ENCODE peak calls at places on chromosomes 16 and 17, in nine cellular contexts. One of them, this sample, is unnamed.

GRCh38 chr17:8122923-8123694 is 797 bp downstream of the HES7 start:
- DNase-seq in CD4-positive, alpha-beta T cell: no peak
- DNase-seq in brain microvascular endothelial cell: no peak
- DNase-seq in kidney: peak
- DNase-seq in Panc1: no peak
- DNase-seq in K562: no peak
- DNase-seq in A549: peak
- DNase-seq in mammary epithelial cell: peak
- DNase-seq in uterus: peak
- DNase-seq in this sample: no peak

GRCh38 chr16:25679468-25680010 is 12.2 kb upstream of the HS3ST4 start:
- DNase-seq in CD4-positive, alpha-beta T cell: no peak
- DNase-seq in brain microvascular endothelial cell: no peak
- DNase-seq in kidney: no peak
- DNase-seq in Panc1: no peak
- DNase-seq in K562: no peak
- DNase-seq in A549: no peak
- DNase-seq in mammary epithelial cell: no peak
- DNase-seq in uterus: no peak
- DNase-seq in this sample: no peak

GRCh38 chr17:77106874-77107358 is 33.9 kb upstream of the SEC14L1 start:
- DNase-seq in CD4-positive, alpha-beta T cell: no peak
- DNase-seq in brain microvascular endothelial cell: no peak
- DNase-seq in kidney: no peak
- DNase-seq in Panc1: no peak
- DNase-seq in K562: no peak
- DNase-seq in A549: no peak
- DNase-seq in mammary epithelial cell: no peak
- DNase-seq in uterus: no peak
- DNase-seq in this sample: no peak

GRCh38 chr17:20026960-20027359 is 17.8 kb downstream of the SPECC1 start:
- DNase-seq in CD4-positive, alpha-beta T cell: no peak
- DNase-seq in brain microvascular endothelial cell: no peak
- DNase-seq in kidney: no peak
- DNase-seq in Panc1: no peak
- DNase-seq in K562: no peak
- DNase-seq in A549: no peak
- DNase-seq in mammary epithelial cell: no peak
- DNase-seq in uterus: no peak
- DNase-seq in this sample: no peak

GRCh38 chr17:71396711-71397110 is 724.1 kb upstream of the SOX9 start:
- DNase-seq in CD4-positive, alpha-beta T cell: no peak
- DNase-seq in brain microvascular endothelial cell: no peak
- DNase-seq in kidney: no peak
- DNase-seq in Panc1: no peak
- DNase-seq in K562: no peak
- DNase-seq in A549: no peak
- DNase-seq in mammary epithelial cell: no peak
- DNase-seq in uterus: no peak
- DNase-seq in this sample: no peak

GRCh38 chr16:27639588-27640276 is 89.8 kb downstream of the KATNIP start:
- DNase-seq in CD4-positive, alpha-beta T cell: no peak
- DNase-seq in brain microvascular endothelial cell: peak
- DNase-seq in kidney: no peak
- DNase-seq in Panc1: no peak
- DNase-seq in K562: peak
- DNase-seq in A549: peak
- DNase-seq in mammary epithelial cell: peak
- DNase-seq in uterus: no peak
- DNase-seq in this sample: no peak

GRCh38 chr17:83189673-83190385 is 110.4 kb downstream of the METRNL start:
- DNase-seq in CD4-positive, alpha-beta T cell: no peak
- DNase-seq in brain microvascular endothelial cell: peak
- DNase-seq in kidney: peak
- DNase-seq in Panc1: no peak
- DNase-seq in K562: no peak
- DNase-seq in A549: no peak
- DNase-seq in mammary epithelial cell: no peak
- DNase-seq in uterus: peak
- DNase-seq in this sample: no peak

GRCh38 chr17:9971991-9972390 is 66.9 kb upstream of the RCVRN start:
- DNase-seq in CD4-positive, alpha-beta T cell: no peak
- DNase-seq in brain microvascular endothelial cell: no peak
- DNase-seq in kidney: no peak
- DNase-seq in Panc1: no peak
- DNase-seq in K562: no peak
- DNase-seq in A549: peak
- DNase-seq in mammary epithelial cell: no peak
- DNase-seq in uterus: peak
- DNase-seq in this sample: no peak

GRCh38 chr16:9297437-9298113 is 206.1 kb downstream of the HAPSTR1 start:
- DNase-seq in CD4-positive, alpha-beta T cell: no peak
- DNase-seq in brain microvascular endothelial cell: no peak
- DNase-seq in kidney: peak
- DNase-seq in Panc1: no peak
- DNase-seq in K562: peak
- DNase-seq in A549: peak
- DNase-seq in mammary epithelial cell: no peak
- DNase-seq in uterus: peak
- DNase-seq in this sample: peak

GRCh38 chr17:70525976-70526375 is 356.6 kb downstream of the KCNJ2 start:
- DNase-seq in CD4-positive, alpha-beta T cell: no peak
- DNase-seq in brain microvascular endothelial cell: no peak
- DNase-seq in kidney: no peak
- DNase-seq in Panc1: no peak
- DNase-seq in K562: no peak
- DNase-seq in A549: no peak
- DNase-seq in mammary epithelial cell: no peak
- DNase-seq in uterus: no peak
- DNase-seq in this sample: no peak

GRCh38 chr17:9386401-9386800 is 189.2 kb downstream of the STX8 start:
- DNase-seq in CD4-positive, alpha-beta T cell: no peak
- DNase-seq in brain microvascular endothelial cell: peak
- DNase-seq in kidney: no peak
- DNase-seq in Panc1: no peak
- DNase-seq in K562: no peak
- DNase-seq in A549: no peak
- DNase-seq in mammary epithelial cell: peak
- DNase-seq in uterus: no peak
- DNase-seq in this sample: no peak

GRCh38 chr17:8312251-8312650 is 2.2 kb downstream of the ARHGEF15 start:
- DNase-seq in CD4-positive, alpha-beta T cell: no peak
- DNase-seq in brain microvascular endothelial cell: no peak
- DNase-seq in kidney: peak
- DNase-seq in Panc1: no peak
- DNase-seq in K562: no peak
- DNase-seq in A549: no peak
- DNase-seq in mammary epithelial cell: no peak
- DNase-seq in uterus: no peak
- DNase-seq in this sample: no peak

GRCh38 chr17:75899767-75900468 is 3.2 kb upstream of the TRIM65 start:
- DNase-seq in CD4-positive, alpha-beta T cell: no peak
- DNase-seq in brain microvascular endothelial cell: no peak
- DNase-seq in kidney: peak
- DNase-seq in Panc1: no peak
- DNase-seq in K562: no peak
- DNase-seq in A549: no peak
- DNase-seq in mammary epithelial cell: no peak
- DNase-seq in uterus: no peak
- DNase-seq in this sample: no peak

DNA sequence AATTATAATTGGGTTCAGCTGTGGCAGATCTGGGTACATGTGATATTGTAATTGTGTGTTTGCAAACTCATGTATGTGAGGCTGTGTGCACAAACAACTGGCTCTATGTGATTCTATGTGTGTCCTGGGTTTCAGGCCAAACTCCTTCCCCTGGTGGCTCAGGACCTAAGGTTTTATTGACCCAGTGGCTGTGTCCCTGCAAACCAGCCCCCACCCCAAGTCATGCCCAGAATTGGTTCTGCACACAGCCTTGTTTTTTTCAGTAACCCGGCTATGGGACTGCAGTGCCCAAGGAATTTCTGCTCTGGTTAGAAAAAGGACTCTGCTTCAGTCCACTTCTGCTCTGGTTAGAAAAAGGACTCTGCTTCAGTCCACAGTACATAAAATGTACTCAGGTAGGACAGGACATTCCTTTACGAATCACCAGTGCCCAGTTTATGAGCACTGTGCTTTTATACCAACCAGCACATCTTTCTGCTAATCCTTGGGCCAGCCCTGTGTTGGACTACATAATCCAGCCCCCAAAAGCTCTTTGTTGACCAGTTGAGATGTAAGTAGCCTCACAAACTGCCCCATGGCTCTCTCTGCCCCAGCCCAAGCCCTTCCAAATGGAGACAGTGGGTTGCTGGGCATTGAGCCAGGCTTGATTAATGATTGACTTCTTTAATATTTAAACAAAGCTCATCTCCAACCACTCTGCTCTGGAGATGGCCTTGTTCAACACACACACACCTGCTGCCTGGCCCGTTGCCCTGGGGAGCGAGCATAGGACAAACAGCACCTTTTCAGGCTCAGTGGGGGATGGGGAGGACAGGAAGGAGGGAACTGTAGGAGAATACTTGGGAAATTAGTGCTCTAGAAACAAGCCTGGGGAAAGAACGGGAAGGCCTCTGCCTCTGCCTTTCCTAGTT is 2.9 kb upstream of the KCNH6 start:
- DNase-seq in CD4-positive, alpha-beta T cell: no peak
- DNase-seq in brain microvascular endothelial cell: no peak
- DNase-seq in kidney: no peak
- DNase-seq in Panc1: no peak
- DNase-seq in K562: no peak
- DNase-seq in A549: peak
- DNase-seq in mammary epithelial cell: no peak
- DNase-seq in uterus: no peak
- DNase-seq in this sample: no peak
- TF ChIP-seq CTCF in CD4-positive, alpha-beta T cell: no peak
- TF ChIP-seq CTCF in brain microvascular endothelial cell: no peak
- TF ChIP-seq CTCF in kidney: no peak
- TF ChIP-seq CTCF in Panc1: no peak
- TF ChIP-seq CTCF in K562: no peak
- TF ChIP-seq CTCF in A549: no peak
- TF ChIP-seq CTCF in mammary epithelial cell: no peak
- TF ChIP-seq CTCF in uterus: no peak
- TF ChIP-seq CTCF in this sample: no peak

DNA sequence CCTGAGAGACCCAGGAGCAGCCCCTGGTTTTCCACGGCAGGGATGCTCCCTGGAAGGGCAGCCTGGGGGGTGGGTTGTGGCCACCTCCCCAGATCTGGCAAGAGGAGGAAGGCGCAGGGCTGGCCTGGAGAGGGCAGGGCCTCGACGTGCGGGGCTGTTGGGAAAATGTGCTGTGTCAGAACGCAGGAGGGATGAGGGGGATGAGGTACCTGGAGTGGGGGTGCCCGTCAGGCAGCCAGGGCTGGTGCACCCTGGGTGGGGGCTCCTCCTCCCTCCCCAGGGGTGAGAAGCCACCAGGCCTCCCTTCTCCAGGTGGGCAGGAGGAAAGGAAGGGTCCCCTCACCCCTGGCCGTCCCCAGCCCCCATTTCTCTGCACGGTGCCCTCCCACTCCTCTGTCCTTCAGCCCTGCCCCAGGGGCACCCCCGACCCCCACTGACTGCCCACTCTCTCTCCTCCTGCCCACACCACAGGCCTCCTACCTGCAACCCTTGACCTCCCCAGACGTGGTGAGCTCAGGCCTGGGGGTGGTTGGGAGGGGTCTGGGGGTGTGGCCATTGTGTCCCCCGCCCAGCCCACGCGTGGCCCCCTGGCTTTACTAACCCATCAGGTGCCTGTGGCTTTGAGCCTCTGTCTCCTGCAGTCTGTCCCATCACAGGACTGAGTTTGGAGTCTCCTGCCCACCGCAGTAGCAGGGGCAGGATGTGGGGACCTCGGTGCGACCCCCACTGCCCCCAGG is 39.6 kb downstream of the BAHCC1 start:
- DNase-seq in CD4-positive, alpha-beta T cell: no peak
- DNase-seq in brain microvascular endothelial cell: no peak
- DNase-seq in kidney: no peak
- DNase-seq in Panc1: no peak
- DNase-seq in K562: no peak
- DNase-seq in A549: no peak
- DNase-seq in mammary epithelial cell: no peak
- DNase-seq in uterus: no peak
- DNase-seq in this sample: no peak
- H3K27ac ChIP-seq in CD4-positive, alpha-beta T cell: no peak
- H3K27ac ChIP-seq in brain microvascular endothelial cell: no peak
- H3K27ac ChIP-seq in kidney: no peak
- H3K27ac ChIP-seq in Panc1: peak
- H3K27ac ChIP-seq in K562: no peak
- H3K27ac ChIP-seq in A549: no peak
- H3K27ac ChIP-seq in mammary epithelial cell: no peak
- H3K27ac ChIP-seq in uterus: peak
- H3K27ac ChIP-seq in this sample: no peak

DNA sequence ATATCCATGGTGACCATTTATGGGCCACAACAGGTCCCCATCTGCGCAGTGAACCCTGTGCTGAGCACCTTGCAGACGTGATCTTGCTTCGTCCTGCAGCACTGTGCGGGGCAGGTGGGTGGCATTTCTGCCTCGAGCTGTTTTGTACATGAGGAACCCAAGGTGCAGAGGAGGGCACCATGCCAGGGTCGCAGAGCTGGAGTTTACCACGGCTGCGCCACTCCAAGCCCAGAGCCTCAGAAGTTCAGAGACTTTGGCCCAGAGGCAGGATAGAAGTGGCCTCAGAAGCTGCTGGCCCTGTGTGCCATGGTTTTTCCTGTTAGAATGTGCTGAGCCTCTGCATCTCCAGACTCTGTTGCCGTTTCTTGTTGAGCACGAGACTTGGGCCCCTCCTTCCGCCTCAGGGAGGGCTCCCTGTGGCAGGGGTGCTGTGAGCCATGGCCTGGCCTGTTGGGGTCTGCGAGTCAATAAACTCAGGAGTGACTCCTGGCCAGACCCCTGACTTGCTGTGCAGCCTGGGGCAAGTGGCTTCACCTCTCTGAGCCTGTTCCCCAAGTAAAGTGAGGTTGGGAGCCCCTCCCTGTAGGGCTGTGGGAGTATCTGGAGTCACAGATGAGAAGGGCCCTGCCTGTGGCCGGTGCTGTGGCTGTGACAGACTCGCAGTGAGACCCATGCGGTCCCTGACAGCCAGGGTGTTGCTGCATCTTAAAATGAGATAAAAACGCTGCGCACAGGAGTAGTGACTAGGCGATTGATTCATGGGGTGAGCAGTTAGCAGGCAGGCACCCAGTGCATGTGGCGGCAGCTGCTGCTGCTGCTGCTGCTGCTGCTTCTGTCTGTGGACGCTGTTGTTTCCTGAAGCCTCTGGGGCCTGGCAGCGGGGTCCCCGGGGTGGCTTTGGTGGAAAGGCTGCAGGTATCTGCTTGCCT is 11.8 kb downstream of the MAP2K3 start:
- DNase-seq in CD4-positive, alpha-beta T cell: no peak
- DNase-seq in brain microvascular endothelial cell: no peak
- DNase-seq in kidney: peak
- DNase-seq in Panc1: no peak
- DNase-seq in K562: peak
- DNase-seq in A549: no peak
- DNase-seq in mammary epithelial cell: no peak
- DNase-seq in uterus: no peak
- DNase-seq in this sample: no peak
- TF ChIP-seq CTCF in CD4-positive, alpha-beta T cell: no peak
- TF ChIP-seq CTCF in brain microvascular endothelial cell: no peak
- TF ChIP-seq CTCF in kidney: no peak
- TF ChIP-seq CTCF in Panc1: no peak
- TF ChIP-seq CTCF in K562: no peak
- TF ChIP-seq CTCF in A549: no peak
- TF ChIP-seq CTCF in mammary epithelial cell: no peak
- TF ChIP-seq CTCF in uterus: no peak
- TF ChIP-seq CTCF in this sample: no peak

GRCh38 chr17:81932333-81932983 is 4.6 kb downstream of the PYCR1 start:
- DNase-seq in CD4-positive, alpha-beta T cell: no peak
- DNase-seq in brain microvascular endothelial cell: no peak
- DNase-seq in kidney: peak
- DNase-seq in Panc1: no peak
- DNase-seq in K562: no peak
- DNase-seq in A549: no peak
- DNase-seq in mammary epithelial cell: no peak
- DNase-seq in uterus: no peak
- DNase-seq in this sample: no peak
- H3K27ac ChIP-seq in CD4-positive, alpha-beta T cell: no peak
- H3K27ac ChIP-seq in brain microvascular endothelial cell: no peak
- H3K27ac ChIP-seq in kidney: no peak
- H3K27ac ChIP-seq in Panc1: no peak
- H3K27ac ChIP-seq in K562: peak
- H3K27ac ChIP-seq in A549: no peak
- H3K27ac ChIP-seq in mammary epithelial cell: no peak
- H3K27ac ChIP-seq in uterus: no peak
- H3K27ac ChIP-seq in this sample: no peak